ENCODE peak calls at places on chromosomes 4 and X, in ten cellular contexts. E is progenitor cell of endocrine pancreas, I is GM13976, X is natural killer cell, Z is neural progenitor cell, P is Panc1, W is right lobe of liver, F is fibroblast of the aortic adventitia, A is B cell, Y is BJ. H is an unnamed sample.
A peak's percentile ranks its signal among the peaks of the same experiment; 100 is the strongest.

GRCh38 chr4:16472537-16472936 is 246.3 kb upstream of the TAPT1 start:
- DNase-seq in W (no peak), X (no peak), F (peak; percentile 13), A (no peak), Z (no peak), I (no peak), Y (no peak), E (no peak), P (no peak), H (no peak)

GRCh38 chr4:15551740-15552446 is 82.2 kb downstream of the CC2D2A start:
- DNase-seq in I (no peak), A (no peak), W (no peak), P (no peak), Y (no peak), Z (no peak), E (no peak), X (no peak), F (no peak), H (no peak)

GRCh38 chrX:1390621-1391369 is 1.1 kb downstream of the SLC25A6 start:
- DNase-seq in W (peak; percentile 55), I (no peak), E (no peak), X (no peak), F (no peak), Z (peak; percentile 36), Y (no peak), A (no peak), P (no peak), H (no peak)

GRCh38 chr4:21697583-21697982 is 251.0 kb downstream of the KCNIP4 start:
- DNase-seq in E (peak; percentile 11), I (no peak), X (no peak), W (peak; percentile 34), Y (no peak), Z (peak; percentile 51), P (no peak), F (no peak), A (no peak), H (no peak)

GRCh38 chr4:1109898-1110506 is 3.4 kb downstream of the RNF212 start:
- DNase-seq in F (no peak), A (no peak), E (no peak), X (no peak), I (peak; percentile 11), Z (no peak), W (no peak), Y (no peak), P (no peak), H (no peak)

GRCh38 chrX:119880076-119880475 is 8.4 kb downstream of the NDUFA1 start:
- DNase-seq in Y (no peak), A (no peak), W (no peak), E (no peak), X (no peak), P (no peak), I (no peak), F (no peak), Z (no peak), H (no peak)

GRCh38 chr4:143336828-143337599 is at the start of gene GAB1:
- DNase-seq in W (peak; percentile 91), F (peak; percentile 62), A (peak; percentile 53), Y (no peak), Z (peak; percentile 94), I (peak; percentile 82), E (peak; percentile 63), P (no peak), X (peak; percentile 43), H (peak; percentile 76)

GRCh38 chrX:48741834-48742233 is 19.7 kb upstream of the GLOD5 start:
- DNase-seq in A (no peak), P (no peak), I (no peak), X (no peak), W (no peak), E (no peak), Y (no peak), F (no peak), Z (no peak), H (no peak)

GRCh38 chrX:13938053-13938765 is 91.5 kb downstream of the GEMIN8 start:
- DNase-seq in W (no peak), Y (no peak), A (peak; percentile 59), F (no peak), P (no peak), E (peak; percentile 27), X (no peak), Z (peak; percentile 76), I (peak; percentile 46), H (peak; percentile 28)

GRCh38 chr4:158750379-158750778 is 18.4 kb upstream of the FNIP2 start:
- DNase-seq in Z (no peak), A (no peak), F (peak; percentile 86), E (no peak), P (no peak), X (no peak), Y (peak; percentile 94), W (no peak), I (no peak), H (no peak)

GRCh38 chr4:36374836-36375511 is 93.6 kb downstream of the DTHD1 start:
- DNase-seq in Z (no peak), Y (no peak), P (no peak), E (no peak), F (no peak), I (no peak), W (peak; percentile 42), X (no peak), A (no peak), H (no peak)

GRCh38 chr4:158121203-158121586 is 51.6 kb downstream of the GASK1B start:
- DNase-seq in F (peak; percentile 100), Y (peak; percentile 92), W (no peak), A (no peak), P (no peak), X (no peak), E (no peak), Z (no peak), I (no peak), H (no peak)

GRCh38 chr4:121938282-121939092 is 13.4 kb downstream of the TRPC3 start:
- DNase-seq in F (no peak), X (no peak), Z (no peak), A (no peak), Y (no peak), W (no peak), E (no peak), I (no peak), P (no peak), H (no peak)

GRCh38 chr4:107742791-107743190 is 22.8 kb upstream of the PAPSS1 start:
- DNase-seq in Z (no peak), E (no peak), W (no peak), Y (no peak), I (no peak), F (no peak), P (no peak), X (no peak), A (no peak), H (no peak)

GRCh38 chr4:107742196-107742595 is 22.2 kb upstream of the PAPSS1 start:
- DNase-seq in P (no peak), X (no peak), E (no peak), W (no peak), I (no peak), A (no peak), F (no peak), Y (no peak), Z (no peak), H (no peak)

GRCh38 chr4:107737470-107737869 is 17.4 kb upstream of the PAPSS1 start:
- DNase-seq in W (no peak), X (no peak), Z (no peak), P (no peak), E (no peak), I (no peak), A (no peak), Y (no peak), F (no peak), H (no peak)

GRCh38 chr4:107740950-107741701 is 21.1 kb upstream of the PAPSS1 start:
- DNase-seq in Z (no peak), X (no peak), W (no peak), A (no peak), F (peak; percentile 78), I (no peak), Y (peak; percentile 53), E (no peak), P (no peak), H (no peak)

DNA sequence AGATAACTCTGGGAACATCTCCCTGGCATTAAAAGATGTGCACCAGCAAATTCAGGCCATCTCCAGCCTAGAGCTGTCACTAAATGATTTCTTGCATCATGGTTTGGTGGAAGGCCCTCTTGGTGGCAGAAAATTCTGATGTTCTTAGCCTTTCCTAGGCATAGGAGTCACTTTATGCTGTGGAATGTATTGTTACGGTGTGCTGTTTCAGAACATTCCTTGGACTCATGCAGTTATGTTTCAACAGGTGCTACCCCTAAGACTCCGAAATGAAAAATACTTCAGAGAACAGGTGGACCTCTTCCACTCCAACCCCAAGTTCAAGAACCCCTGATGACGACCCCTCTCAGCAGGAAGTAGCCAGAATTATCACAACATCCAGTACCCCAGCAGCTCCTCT is 20.3 kb upstream of the PAPSS1 start:
- DNase-seq in F (no peak), W (no peak), A (no peak), P (no peak), Y (no peak), X (no peak), E (no peak), I (no peak), Z (peak; percentile 24), H (no peak)
- TF ChIP-seq CTCF in F (no peak), W (peak; percentile 16), A (no peak), P (peak; percentile 52), Y (peak; percentile 41), X (no peak), E (peak; percentile 36), I (no peak), Z (peak; percentile 48), H (no peak)

DNA sequence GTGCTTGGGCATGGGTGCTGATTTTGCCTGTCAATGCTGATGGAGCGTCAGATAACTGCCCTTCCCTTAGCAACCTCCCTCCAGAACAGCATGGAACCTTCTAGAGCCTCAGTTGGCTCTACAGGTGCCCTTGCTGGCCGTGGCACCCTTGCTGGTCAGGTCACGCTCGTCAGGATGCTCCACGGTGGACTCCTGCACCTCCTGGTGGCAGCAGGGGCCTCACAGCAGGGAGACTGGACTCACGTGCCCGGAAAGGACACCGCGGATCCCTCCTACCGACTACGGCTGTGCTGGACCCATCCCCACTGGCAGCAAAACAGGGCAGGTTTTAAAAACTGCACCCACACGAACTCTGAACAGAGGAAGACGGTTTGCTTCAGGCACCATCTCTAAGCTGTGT is 82.1 kb upstream of the AFAP1 start:
- DNase-seq in I (no peak), A (no peak), X (no peak), Z (no peak), W (no peak), F (no peak), Y (no peak), E (no peak), P (no peak), H (no peak)
- TF ChIP-seq CTCF in I (no peak), A (no peak), X (no peak), Z (no peak), W (no peak), F (peak; percentile 1), Y (peak; percentile 15), E (peak; percentile 14), P (no peak), H (no peak)

GRCh38 chr4:145484240-145484846 is 2.7 kb downstream of the SMAD1 start:
- DNase-seq in I (no peak), X (no peak), F (no peak), E (no peak), P (no peak), Y (no peak), A (no peak), W (no peak), Z (no peak), H (no peak)
- TF ChIP-seq CTCF in I (no peak), X (no peak), F (no peak), E (no peak), P (no peak), Y (no peak), A (no peak), W (no peak), Z (no peak), H (no peak)

GRCh38 chr4:189117426-189117825 is 823.2 kb upstream of the FRG1 start:
- DNase-seq in E (no peak), F (no peak), W (no peak), Z (peak; percentile 14), P (no peak), I (no peak), Y (no peak), X (no peak), A (no peak), H (no peak)
- TF ChIP-seq CTCF in E (no peak), F (no peak), W (no peak), Z (peak; percentile 22), P (no peak), I (no peak), Y (peak; percentile 11), X (no peak), A (no peak), H (no peak)